ENCODE peak calls at places on chromosomes 5 and 9, in five cellular contexts. I is H9, U is mesenchymal stem cell, H is neuronal stem cell, R is H1. X is an unnamed sample. For H3K4me1, the result is how much of the 10 kb centered on the place peaks cover.

GRCh38 chr5:80114856-80115255 is 79.7 kb downstream of the THBS4 start:
- DNase-seq in I (no peak), U (no peak), H (no peak), R (no peak), X (no peak)

GRCh38 chr9:85995612-85996011 is 54.7 kb downstream of the NAA35 start:
- DNase-seq in I (no peak), U (no peak), H (no peak), R (no peak), X (no peak)

GRCh38 chr9:83315649-83316048 is 222.6 kb downstream of the FRMD3 start:
- DNase-seq in I (no peak), U (no peak), H (no peak), R (no peak), X (no peak)

GRCh38 chr5:150630459-150631325 is 9.8 kb upstream of the SYNPO start:
- DNase-seq in I (no peak), U (peak), H (no peak), R (no peak), X (peak)

GRCh38 chr5:135359374-135360165 is 39.5 kb downstream of the MACROH2A1 start:
- DNase-seq in I (no peak), U (peak), H (no peak), R (no peak), X (no peak)

GRCh38 chr5:133052317-133053175 is 733 bp downstream of the HSPA4 start:
- DNase-seq in I (peak), U (peak), H (no peak), R (peak), X (peak)

GRCh38 chr5:10503321-10503720 is 60.5 kb upstream of the ANKRD33B start:
- DNase-seq in I (no peak), U (no peak), H (no peak), R (no peak), X (no peak)

GRCh38 chr9:117413346-117414219 is 1.3 kb downstream of the ASTN2 start:
- DNase-seq in I (peak), U (peak), H (peak), R (peak), X (peak)

GRCh38 chr5:151079838-151080619 is 805 bp downstream of the TNIP1 start:
- DNase-seq in I (no peak), U (peak), H (no peak), R (no peak), X (no peak)

GRCh38 chr9:104269374-104269773 is 175.3 kb downstream of the SMC2 start:
- DNase-seq in I (no peak), U (no peak), H (no peak), R (no peak), X (no peak)

GRCh38 chr5:90941002-90941720 is 382.6 kb downstream of the ADGRV1 start:
- DNase-seq in I (no peak), U (no peak), H (no peak), R (no peak), X (no peak)

GRCh38 chr5:141634162-141634561 is 2.5 kb downstream of the HDAC3 start:
- DNase-seq in I (no peak), U (no peak), H (no peak), R (no peak), X (no peak)

GRCh38 chr5:172839669-172840068 is 5.6 kb downstream of the ERGIC1 start:
- DNase-seq in I (no peak), U (no peak), H (no peak), R (no peak), X (no peak)

GRCh38 chr5:159628703-159629102 is 287.6 kb upstream of the ADRA1B start:
- DNase-seq in I (no peak), U (no peak), H (no peak), R (no peak), X (no peak)

GRCh38 chr5:106584268-106584667 is 1086.5 kb downstream of the EFNA5 start:
- DNase-seq in I (no peak), U (no peak), H (peak), R (no peak), X (no peak)

GRCh38 chr5:33761139-33761538 is 130.7 kb downstream of the ADAMTS12 start:
- DNase-seq in I (peak), U (peak), H (peak), R (no peak), X (peak)

GRCh38 chr9:37374892-37375291 is 47.6 kb upstream of the GRHPR start:
- DNase-seq in I (no peak), U (no peak), H (no peak), R (no peak), X (no peak)

GRCh38 chr5:72281764-72282499 is 38.1 kb downstream of the MRPS27 start:
- DNase-seq in I (no peak), U (peak), H (no peak), R (no peak), X (no peak)

GRCh38 chr9:28868224-28868623 is 1294.9 kb upstream of the C9orf72 start:
- DNase-seq in I (no peak), U (no peak), H (no peak), R (no peak), X (no peak)

GRCh38 chr5:116789522-116789921 is 214.9 kb upstream of the SEMA6A start:
- DNase-seq in I (no peak), U (no peak), H (no peak), R (no peak), X (no peak)

GRCh38 chr9:72173080-72173479 is 23.8 kb downstream of the GDA start:
- DNase-seq in I (no peak), U (no peak), H (no peak), R (no peak), X (peak)

GRCh38 chr5:16934123-16934522 is 2.0 kb downstream of the MYO10 start:
- DNase-seq in I (peak), U (peak), H (peak), R (peak), X (peak)

GRCh38 chr9:27247756-27248155 is 49.2 kb downstream of the EQTN start:
- DNase-seq in I (peak), U (peak), H (peak), R (peak), X (peak)

GRCh38 chr5:124581866-124582650 is 164.4 kb downstream of the ZNF608 start:
- DNase-seq in I (no peak), U (no peak), H (no peak), R (no peak), X (no peak)

GRCh38 chr5:139710370-139711066 is 62.4 kb downstream of the CXXC5 start:
- DNase-seq in I (peak), U (peak), H (peak), R (peak), X (peak)

GRCh38 chr5:76855961-76856360 is 6.1 kb downstream of the S100Z start:
- DNase-seq in I (no peak), U (no peak), H (no peak), R (no peak), X (no peak)

GRCh38 chr5:131671409-131671808 is 36.4 kb upstream of the RAPGEF6 start:
- DNase-seq in I (no peak), U (peak), H (no peak), R (no peak), X (no peak)

GRCh38 chr5:16673241-16673998 is 56.6 kb upstream of the RETREG1 start:
- DNase-seq in I (no peak), U (no peak), H (no peak), R (no peak), X (no peak)

GRCh38 chr5:149771216-149771973 is 41.3 kb downstream of the PPARGC1B start:
- DNase-seq in I (no peak), U (no peak), H (no peak), R (no peak), X (no peak)

GRCh38 chr5:85614482-85614881 is 1003.3 kb upstream of the COX7C start:
- DNase-seq in I (no peak), U (no peak), H (no peak), R (no peak), X (peak)

GRCh38 chr5:42143361-42143760 is 218.3 kb downstream of the FBXO4 start:
- DNase-seq in I (no peak), U (no peak), H (no peak), R (no peak), X (no peak)

GRCh38 chr9:28073278-28073677 is 500.0 kb upstream of the C9orf72 start:
- DNase-seq in I (no peak), U (peak), H (peak), R (peak), X (peak)

GRCh38 chr9:99359336-99359735 is 137.3 kb downstream of the SEC61B start:
- DNase-seq in I (no peak), U (no peak), H (no peak), R (no peak), X (no peak)

GRCh38 chr5:13660072-13660471 is 284.4 kb downstream of the DNAH5 start:
- DNase-seq in I (no peak), U (peak), H (no peak), R (no peak), X (no peak)

GRCh38 chr9:127104465-127105311 is 17.7 kb downstream of the ANGPTL2 start:
- DNase-seq in I (no peak), U (no peak), H (no peak), R (no peak), X (peak)

GRCh38 chr9:127102176-127102575 is 20.3 kb downstream of the ANGPTL2 start:
- DNase-seq in I (no peak), U (no peak), H (no peak), R (no peak), X (no peak)

GRCh38 chr9:127105805-127106492 is 16.5 kb downstream of the ANGPTL2 start:
- DNase-seq in I (no peak), U (no peak), H (no peak), R (no peak), X (peak)

GRCh38 chr9:127099664-127100063 is 22.8 kb downstream of the ANGPTL2 start:
- DNase-seq in I (no peak), U (no peak), H (no peak), R (no peak), X (no peak)

DNA sequence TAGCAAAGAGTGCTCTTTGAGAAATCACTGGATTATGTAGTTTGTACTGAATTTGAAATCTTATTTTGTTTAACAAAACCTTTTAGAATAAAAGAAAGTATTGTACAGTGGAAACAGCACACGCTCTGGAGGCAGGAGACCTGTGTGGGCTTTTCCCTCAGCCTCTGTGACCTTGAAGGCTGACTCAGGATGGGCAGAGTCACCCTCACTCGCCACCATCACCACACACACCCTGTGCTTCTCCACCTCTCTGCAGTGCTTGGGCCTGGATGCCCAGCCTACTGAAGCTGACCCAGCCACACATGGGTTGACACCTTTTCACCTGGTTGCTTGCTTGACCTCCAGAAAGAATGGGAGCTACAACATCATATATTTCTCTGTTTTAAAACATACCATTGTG is 19.6 kb downstream of the ANGPTL2 start:
- DNase-seq in I (no peak), U (no peak), H (no peak), R (no peak), X (no peak)
- H2BK12ac ChIP-seq in I (no peak), U (no peak), H (no peak), R (no peak), X (no peak)

DNA sequence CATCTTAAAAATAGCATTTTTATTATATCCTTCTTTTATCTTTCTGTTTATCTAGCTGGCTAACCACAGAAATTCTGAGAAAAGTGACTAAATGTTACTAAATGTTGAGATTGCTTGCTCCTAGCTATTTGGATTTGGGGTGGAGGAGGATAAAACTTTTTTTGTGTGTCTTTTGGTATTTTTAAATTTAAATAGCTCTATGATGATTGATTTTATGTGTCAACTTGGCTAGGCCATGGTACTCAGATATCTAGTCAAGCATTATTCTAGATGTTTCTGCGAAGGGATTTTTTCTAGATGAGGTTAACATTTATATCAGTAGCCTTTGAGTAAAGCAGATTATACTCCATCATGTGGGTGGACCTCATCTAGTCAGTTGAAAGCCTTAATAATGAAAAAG is 75.0 kb downstream of the GCNT1 start:
- DNase-seq in I (no peak), U (no peak), H (no peak), R (no peak), X (no peak)
- H3K4me1 ChIP-seq in I (under half), U (under half), H (under half), R (under half), X (under half)

GRCh38 chr9:129102095-129102525 is 8.5 kb downstream of the CRAT start:
- DNase-seq in I (no peak), U (no peak), H (no peak), R (no peak), X (no peak)

GRCh38 chr9:129105857-129106694 is 4.5 kb downstream of the CRAT start:
- DNase-seq in I (no peak), U (no peak), H (no peak), R (no peak), X (no peak)

GRCh38 chr9:129103595-129103965 is 7.0 kb downstream of the CRAT start:
- DNase-seq in I (no peak), U (no peak), H (no peak), R (no peak), X (peak)

GRCh38 chr9:129102791-129103594 is 7.6 kb downstream of the CRAT start:
- DNase-seq in I (peak), U (peak), H (no peak), R (peak), X (peak)

GRCh38 chr9:129104051-129104450 is 6.5 kb downstream of the CRAT start:
- DNase-seq in I (no peak), U (no peak), H (no peak), R (no peak), X (no peak)
- H2BK12ac ChIP-seq in I (no peak), U (no peak), H (no peak), R (no peak), X (no peak)

GRCh38 chr5:97136471-97136870 is 5.9 kb downstream of the LIX1 start:
- DNase-seq in I (no peak), U (no peak), H (no peak), R (no peak), X (no peak)
- H3K4me1 ChIP-seq in I (under half), U (under half), H (under half), R (under half), X (under half)

GRCh38 chr9:123756484-123757106 is 173.3 kb downstream of the DENND1A start:
- DNase-seq in I (no peak), U (no peak), H (no peak), R (peak), X (no peak)
- H2BK12ac ChIP-seq in I (no peak), U (no peak), H (no peak), R (no peak), X (no peak)

GRCh38 chr5:143398451-143399237 is 4.8 kb downstream of the NR3C1 start:
- DNase-seq in I (no peak), U (no peak), H (no peak), R (no peak), X (no peak)

GRCh38 chr5:143397302-143398052 is 6.0 kb downstream of the NR3C1 start:
- DNase-seq in I (no peak), U (no peak), H (no peak), R (no peak), X (no peak)

GRCh38 chr5:143399616-143400540 is 3.6 kb downstream of the NR3C1 start:
- DNase-seq in I (no peak), U (no peak), H (no peak), R (no peak), X (no peak)

GRCh38 chr5:143396353-143396940 is 7.0 kb downstream of the NR3C1 start:
- DNase-seq in I (no peak), U (no peak), H (no peak), R (no peak), X (no peak)

DNA sequence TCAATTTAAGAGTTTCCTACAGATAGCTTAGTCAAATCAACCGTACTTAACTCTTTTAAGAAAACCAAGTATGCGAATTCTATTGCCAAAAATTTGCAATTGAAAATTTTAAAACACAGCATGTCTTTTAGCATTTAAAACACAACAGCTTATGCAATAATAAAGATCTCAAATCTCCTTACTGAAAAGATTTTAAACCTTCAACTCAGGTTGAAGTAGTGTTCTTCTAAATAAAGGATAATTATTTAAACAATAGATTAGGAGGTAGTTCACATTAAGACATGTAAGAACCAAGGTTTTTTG is 5.5 kb downstream of the NR3C1 start:
- DNase-seq in I (no peak), U (no peak), H (no peak), R (no peak), X (no peak)
- H3K4me1 ChIP-seq in I (under half), U (under half), H (under half), R (under half), X (under half)

DNA sequence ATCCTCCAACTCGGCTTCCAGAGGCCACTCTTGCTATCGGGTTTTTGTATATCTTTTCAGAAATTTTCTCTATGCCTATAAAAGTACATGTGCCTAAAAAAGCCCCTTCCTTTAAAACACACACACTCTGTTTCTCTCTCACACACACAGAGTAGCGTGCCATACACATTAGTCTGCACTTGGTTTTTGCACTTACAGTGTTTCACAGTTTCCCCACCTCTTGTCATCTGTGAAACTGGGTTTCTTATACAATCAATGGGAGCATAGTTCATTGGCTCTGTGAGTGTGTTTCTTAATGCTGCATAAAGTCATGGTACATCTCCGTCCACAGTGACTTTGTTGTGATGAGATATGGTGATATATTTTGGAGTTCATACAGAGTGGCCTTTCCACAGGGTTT is 664 bp upstream of the IGFBPL1 start:
- DNase-seq in I (no peak), U (no peak), H (no peak), R (no peak), X (no peak)
- H2BK12ac ChIP-seq in I (no peak), U (no peak), H (no peak), R (no peak), X (no peak)